ENCODE peak calls at places on chromosomes 12 and 14, in eight cellular contexts. J is H7, Q is mesenchymal stem cell, B is ascending aorta, N is AG04450, E is neural progenitor cell, G is A673, R is colonic mucosa. O is an unnamed sample.

GRCh38 chr12:109539508-109539907 is 33.8 kb downstream of the MMAB start:
- DNase-seq in J (no peak), Q (peak), B (no peak), N (no peak), E (no peak), G (no peak), R (no peak), O (peak)

GRCh38 chr12:107818984-107819383 is 44.5 kb downstream of the ASCL4 start:
- DNase-seq in J (no peak), Q (no peak), B (peak), N (no peak), E (peak), G (peak), R (no peak), O (peak)

GRCh38 chr14:73364559-73364958 is 93.8 kb downstream of the NUMB start:
- DNase-seq in J (no peak), Q (no peak), B (no peak), N (no peak), E (no peak), G (no peak), R (no peak), O (no peak)

GRCh38 chr12:26713885-26714383 is 119.1 kb downstream of the ITPR2 start:
- DNase-seq in J (no peak), Q (no peak), B (no peak), N (no peak), E (no peak), G (no peak), R (no peak), O (no peak)

GRCh38 chr14:98101323-98101722 is 1170.7 kb downstream of the BCL11B start:
- DNase-seq in J (no peak), Q (no peak), B (no peak), N (no peak), E (no peak), G (no peak), R (no peak), O (no peak)

GRCh38 chr12:45518516-45519235 is 210.8 kb upstream of the ARID2 start:
- DNase-seq in J (no peak), Q (no peak), B (no peak), N (no peak), E (no peak), G (no peak), R (no peak), O (no peak)

GRCh38 chr12:79217306-79217705 is 352.7 kb downstream of the SYT1 start:
- DNase-seq in J (peak), Q (no peak), B (no peak), N (no peak), E (no peak), G (no peak), R (no peak), O (no peak)

GRCh38 chr14:81435578-81436295 is 35.6 kb upstream of the STON2 start:
- DNase-seq in J (peak), Q (peak), B (peak), N (no peak), E (peak), G (peak), R (peak), O (no peak)

GRCh38 chr12:2944401-2945047 is 14.7 kb upstream of the TEAD4 start:
- DNase-seq in J (peak), Q (peak), B (no peak), N (no peak), E (peak), G (peak), R (peak), O (peak)

GRCh38 chr14:51609251-51609986 is 42.3 kb upstream of the FRMD6 start:
- DNase-seq in J (no peak), Q (no peak), B (no peak), N (no peak), E (no peak), G (no peak), R (no peak), O (no peak)

GRCh38 chr14:30375280-30375892 is 183.6 kb upstream of the G2E3 start:
- DNase-seq in J (peak), Q (peak), B (peak), N (peak), E (peak), G (peak), R (peak), O (peak)

GRCh38 chr12:68971404-68971803 is 38.4 kb upstream of the CPM start:
- DNase-seq in J (no peak), Q (peak), B (no peak), N (no peak), E (no peak), G (no peak), R (no peak), O (peak)

GRCh38 chr12:120928864-120929652 is 24.9 kb upstream of the SPPL3 start:
- DNase-seq in J (no peak), Q (no peak), B (no peak), N (no peak), E (peak), G (no peak), R (peak), O (no peak)

GRCh38 chr12:67942704-67943103 is 46.5 kb upstream of the IFNG-AS1 start:
- DNase-seq in J (no peak), Q (no peak), B (no peak), N (no peak), E (no peak), G (no peak), R (no peak), O (no peak)

GRCh38 chr12:69703146-69703642 is 4.1 kb upstream of the BEST3 start:
- DNase-seq in J (no peak), Q (no peak), B (no peak), N (no peak), E (no peak), G (no peak), R (no peak), O (no peak)

GRCh38 chr14:58560208-58560607 is 77.6 kb upstream of the DACT1 start:
- DNase-seq in J (no peak), Q (peak), B (no peak), N (no peak), E (no peak), G (peak), R (no peak), O (peak)

GRCh38 chr14:73238262-73238852 is 1.1 kb downstream of the PAPLN start:
- DNase-seq in J (no peak), Q (peak), B (no peak), N (peak), E (peak), G (peak), R (no peak), O (peak)

GRCh38 chr12:47105914-47106674 is 26.3 kb upstream of the AMIGO2 start:
- DNase-seq in J (no peak), Q (no peak), B (no peak), N (no peak), E (no peak), G (no peak), R (peak), O (no peak)

GRCh38 chr12:100913872-100914600 is 119.5 kb downstream of the ANO4 start:
- DNase-seq in J (no peak), Q (no peak), B (no peak), N (no peak), E (no peak), G (no peak), R (no peak), O (peak)

GRCh38 chr14:78324353-78324752 is 154.2 kb downstream of the NRXN3 start:
- DNase-seq in J (no peak), Q (no peak), B (no peak), N (no peak), E (no peak), G (no peak), R (no peak), O (no peak)

GRCh38 chr12:47276253-47277070 is 196.7 kb upstream of the AMIGO2 start:
- DNase-seq in J (no peak), Q (peak), B (no peak), N (no peak), E (no peak), G (peak), R (peak), O (peak)

GRCh38 chr14:22426711-22427110 is 162.3 kb downstream of the DAD1 start:
- DNase-seq in J (no peak), Q (no peak), B (no peak), N (no peak), E (no peak), G (no peak), R (no peak), O (no peak)

GRCh38 chr14:22423958-22424357 is 165.1 kb downstream of the DAD1 start:
- DNase-seq in J (no peak), Q (no peak), B (no peak), N (no peak), E (no peak), G (no peak), R (no peak), O (no peak)

GRCh38 chr14:22429546-22429945 is 159.5 kb downstream of the DAD1 start:
- DNase-seq in J (no peak), Q (no peak), B (no peak), N (no peak), E (no peak), G (no peak), R (no peak), O (no peak)

GRCh38 chr14:22428681-22429315 is 160.2 kb downstream of the DAD1 start:
- DNase-seq in J (no peak), Q (peak), B (no peak), N (no peak), E (no peak), G (peak), R (no peak), O (peak)

GRCh38 chr14:22427771-22428228 is 161.2 kb downstream of the DAD1 start:
- DNase-seq in J (no peak), Q (peak), B (no peak), N (no peak), E (peak), G (peak), R (no peak), O (peak)
- H3K4me3 ChIP-seq in J (no peak), Q (no peak), B (peak), N (no peak), E (no peak), G (peak), R (no peak), O (no peak)

DNA sequence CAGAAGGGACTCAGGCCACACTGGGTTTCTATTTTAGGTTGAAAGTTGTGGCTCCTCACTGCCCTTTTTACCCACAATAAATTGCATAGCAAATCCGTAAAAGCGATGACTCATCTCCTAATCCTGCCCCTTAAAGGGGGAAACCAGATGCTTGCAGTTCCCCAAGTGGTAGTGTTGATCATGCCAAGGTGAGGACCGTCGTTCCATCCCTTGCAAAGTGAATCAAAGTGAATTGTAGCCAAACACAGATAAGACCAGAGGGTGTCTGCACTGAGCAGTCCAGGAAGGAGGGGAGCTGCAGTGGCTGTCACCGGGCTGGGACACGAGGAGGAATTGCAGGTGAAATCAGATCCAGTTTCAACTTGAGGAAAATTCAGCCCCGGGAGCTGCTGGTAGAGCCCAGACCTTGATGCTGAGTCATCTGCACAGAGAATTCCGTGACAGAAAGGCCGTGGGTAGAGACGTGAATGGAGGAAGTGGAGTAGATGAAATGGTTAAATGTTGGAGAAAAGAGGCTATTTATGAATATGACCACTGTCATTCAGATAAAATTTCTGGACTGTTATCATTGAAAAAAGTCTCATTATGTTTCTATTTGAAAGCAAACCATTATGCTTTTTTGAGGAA is 44.2 kb upstream of the MMP17 start:
- DNase-seq in J (peak), Q (peak), B (no peak), N (peak), E (no peak), G (peak), R (no peak), O (peak)
- H3K4me3 ChIP-seq in J (no peak), Q (no peak), B (peak), N (peak), E (no peak), G (peak), R (no peak), O (peak)

GRCh38 chr12:77064891-77065360 is 443 bp downstream of the E2F7 start:
- DNase-seq in J (no peak), Q (no peak), B (no peak), N (no peak), E (peak), G (peak), R (no peak), O (no peak)

GRCh38 chr12:77065361-77066204 is at the start of gene E2F7:
- DNase-seq in J (peak), Q (peak), B (peak), N (peak), E (peak), G (peak), R (peak), O (peak)

GRCh38 chr12:77062396-77062795 is 3.0 kb downstream of the E2F7 start:
- DNase-seq in J (no peak), Q (peak), B (no peak), N (no peak), E (no peak), G (no peak), R (no peak), O (no peak)

GRCh38 chr12:77060883-77061240 is 4.5 kb downstream of the E2F7 start:
- DNase-seq in J (no peak), Q (no peak), B (no peak), N (no peak), E (no peak), G (no peak), R (no peak), O (no peak)

GRCh38 chr12:77062846-77063461 is 2.4 kb downstream of the E2F7 start:
- DNase-seq in J (no peak), Q (peak), B (no peak), N (peak), E (no peak), G (no peak), R (no peak), O (no peak)
- H3K4me3 ChIP-seq in J (no peak), Q (no peak), B (peak), N (peak), E (peak), G (no peak), R (no peak), O (no peak)

GRCh38 chr12:1314523-1314922 is 279.9 kb downstream of the FBXL14 start:
- DNase-seq in J (no peak), Q (no peak), B (no peak), N (no peak), E (no peak), G (no peak), R (no peak), O (no peak)

GRCh38 chr12:1320021-1320420 is 274.4 kb downstream of the FBXL14 start:
- DNase-seq in J (no peak), Q (no peak), B (no peak), N (no peak), E (no peak), G (no peak), R (no peak), O (no peak)

GRCh38 chr12:1319215-1319614 is 275.2 kb downstream of the FBXL14 start:
- DNase-seq in J (no peak), Q (peak), B (no peak), N (no peak), E (no peak), G (no peak), R (no peak), O (peak)

GRCh38 chr12:1313906-1314305 is 280.5 kb downstream of the FBXL14 start:
- DNase-seq in J (no peak), Q (no peak), B (no peak), N (no peak), E (no peak), G (no peak), R (no peak), O (no peak)

DNA sequence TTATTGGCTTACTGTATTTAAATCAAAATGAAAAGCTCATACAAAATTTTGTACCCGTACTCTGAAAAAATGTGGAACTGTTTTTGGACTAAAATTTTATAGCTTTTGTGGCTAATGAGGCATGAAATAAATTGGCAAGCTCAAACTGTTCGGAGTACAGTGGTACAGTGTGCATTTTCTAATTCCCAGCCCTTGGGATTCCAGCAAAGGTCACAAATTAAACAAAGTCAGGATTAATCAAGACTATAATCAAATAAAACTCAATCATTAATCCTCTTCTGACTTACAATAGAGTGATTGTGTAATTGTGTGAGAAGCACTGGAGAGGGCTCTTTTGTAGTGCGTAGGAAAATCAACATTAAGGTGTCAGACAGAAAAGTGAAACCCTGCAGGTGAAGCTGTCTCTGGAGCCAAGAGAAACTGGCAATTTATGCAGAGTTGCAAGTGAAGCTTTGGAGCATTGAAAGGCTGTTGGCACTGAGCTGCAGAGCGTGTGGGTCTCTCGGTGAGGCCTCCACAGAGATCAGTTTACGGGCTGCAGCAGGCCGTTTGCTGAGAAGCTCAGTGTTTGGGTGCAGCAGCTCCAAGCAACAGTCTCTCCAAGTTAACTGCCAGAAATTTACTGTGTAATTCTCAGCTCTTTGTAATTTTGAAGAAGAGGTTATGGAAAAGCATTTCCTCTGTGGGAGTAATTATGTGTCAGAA is 275.9 kb downstream of the FBXL14 start:
- DNase-seq in J (peak), Q (peak), B (no peak), N (peak), E (peak), G (peak), R (peak), O (peak)
- H3K4me3 ChIP-seq in J (no peak), Q (no peak), B (no peak), N (no peak), E (no peak), G (peak), R (no peak), O (no peak)

GRCh38 chr12:55876110-55876509 is 33.4 kb upstream of the MMP19 start:
- DNase-seq in J (no peak), Q (no peak), B (no peak), N (no peak), E (no peak), G (no peak), R (no peak), O (no peak)
- H3K4me3 ChIP-seq in J (no peak), Q (no peak), B (no peak), N (no peak), E (no peak), G (no peak), R (no peak), O (no peak)

GRCh38 chr14:91246051-91246852 is 1.7 kb upstream of the GPR68 start:
- DNase-seq in J (no peak), Q (no peak), B (no peak), N (no peak), E (no peak), G (peak), R (no peak), O (no peak)

GRCh38 chr14:91245029-91245428 is 525 bp upstream of the GPR68 start:
- DNase-seq in J (no peak), Q (no peak), B (no peak), N (no peak), E (no peak), G (no peak), R (no peak), O (no peak)

GRCh38 chr14:91242635-91243034 is 1.9 kb downstream of the GPR68 start:
- DNase-seq in J (no peak), Q (no peak), B (no peak), N (no peak), E (no peak), G (no peak), R (no peak), O (no peak)

GRCh38 chr14:91243098-91243483 is 1.4 kb downstream of the GPR68 start:
- DNase-seq in J (no peak), Q (no peak), B (no peak), N (no peak), E (no peak), G (no peak), R (no peak), O (no peak)

DNA sequence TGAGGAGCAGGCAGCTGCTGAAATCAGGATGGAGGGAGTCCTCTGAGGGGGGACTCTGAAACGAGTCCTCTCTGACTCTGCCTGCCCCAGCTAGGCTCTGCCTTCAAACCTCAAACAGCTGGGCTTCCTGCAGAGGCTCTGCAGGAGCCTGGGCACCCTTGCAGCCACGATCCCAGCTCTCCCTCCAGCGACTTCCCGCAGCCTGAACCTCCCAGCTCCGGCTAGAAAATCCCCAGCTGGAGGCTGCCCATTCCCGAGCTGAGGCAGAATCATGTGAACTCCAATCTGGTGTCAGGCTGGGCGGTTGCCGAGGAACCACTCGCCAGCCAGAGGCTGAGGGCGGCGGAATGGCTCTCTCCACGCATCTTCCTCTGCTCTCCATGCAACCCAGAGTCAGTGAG is at the start of gene GPR68:
- DNase-seq in J (peak), Q (peak), B (no peak), N (peak), E (peak), G (no peak), R (peak), O (peak)
- H3K4me3 ChIP-seq in J (no peak), Q (no peak), B (peak), N (peak), E (no peak), G (no peak), R (no peak), O (peak)

GRCh38 chr12:113642216-113642615 is 170.5 kb upstream of the LHX5 start:
- DNase-seq in J (no peak), Q (no peak), B (no peak), N (no peak), E (no peak), G (no peak), R (no peak), O (no peak)
- H3K4me3 ChIP-seq in J (no peak), Q (no peak), B (no peak), N (no peak), E (no peak), G (no peak), R (no peak), O (no peak)

GRCh38 chr14:92759300-92759678 is 10.9 kb upstream of the LGMN start:
- DNase-seq in J (no peak), Q (peak), B (no peak), N (no peak), E (peak), G (peak), R (peak), O (peak)
- H3K4me3 ChIP-seq in J (no peak), Q (no peak), B (no peak), N (no peak), E (no peak), G (no peak), R (no peak), O (no peak)

DNA sequence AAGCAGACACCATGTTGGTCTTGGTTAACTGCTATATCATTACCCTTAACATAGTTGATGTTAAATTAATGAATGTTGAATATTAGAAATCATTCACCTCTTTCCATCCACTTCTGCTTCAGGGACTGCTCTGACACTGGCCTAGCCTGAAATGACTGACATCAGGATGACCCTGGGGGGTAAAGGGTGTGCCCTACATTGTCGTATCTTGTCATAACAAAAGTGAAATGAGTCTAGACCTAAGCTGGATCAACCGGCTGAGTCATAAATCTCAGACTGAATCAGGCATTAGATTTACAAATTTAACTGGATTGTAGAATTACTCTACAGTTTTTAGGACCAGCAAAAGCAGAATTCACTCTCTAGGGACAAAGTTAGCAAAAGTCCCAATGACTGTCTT is 35.3 kb downstream of the KICS2 start:
- DNase-seq in J (no peak), Q (peak), B (no peak), N (no peak), E (no peak), G (peak), R (no peak), O (peak)
- H3K4me3 ChIP-seq in J (no peak), Q (no peak), B (no peak), N (no peak), E (no peak), G (no peak), R (no peak), O (no peak)